ENCODE peak calls at places on chromosomes 5 and 9, in eight cellular contexts. C is CD4-positive, alpha-beta T cell; W is GM20000; H is endothelial cell of umbilical vein; E is lower leg skin; V is tibial nerve; U is epithelial cell of esophagus; Q is suprapubic skin. R is an unnamed sample.

GRCh38 chr5:140242099-140242498 is 60.8 kb downstream of the PFDN1 start:
- DNase-seq in C (no peak), W (no peak), H (no peak), E (no peak), V (no peak), U (no peak), Q (peak), R (no peak)

GRCh38 chr5:146877783-146878470 is 630 bp downstream of the PPP2R2B start:
- DNase-seq in C (peak), W (peak), H (no peak), E (no peak), V (no peak), U (peak), Q (no peak), R (no peak)

GRCh38 chr9:138115506-138115905 is 237.9 kb downstream of the CACNA1B start:
- DNase-seq in C (no peak), W (no peak), H (no peak), E (no peak), V (no peak), U (no peak), Q (no peak), R (no peak)

GRCh38 chr9:114282926-114283325 is 40.0 kb upstream of the ORM1 start:
- DNase-seq in C (no peak), W (no peak), H (no peak), E (no peak), V (no peak), U (peak), Q (peak), R (peak)

GRCh38 chr5:16508730-16509531 is 43.3 kb upstream of the ZNF622 start:
- DNase-seq in C (no peak), W (no peak), H (no peak), E (peak), V (no peak), U (peak), Q (no peak), R (no peak)

GRCh38 chr5:8598356-8598755 is 729.4 kb downstream of the MTRR start:
- DNase-seq in C (no peak), W (no peak), H (no peak), E (no peak), V (no peak), U (no peak), Q (no peak), R (no peak)

GRCh38 chr5:138305797-138306196 is 25.8 kb downstream of the CDC25C start:
- DNase-seq in C (no peak), W (no peak), H (no peak), E (peak), V (no peak), U (peak), Q (no peak), R (no peak)

GRCh38 chr5:78537821-78538220 is 110.8 kb downstream of the LHFPL2 start:
- DNase-seq in C (no peak), W (peak), H (peak), E (no peak), V (no peak), U (peak), Q (no peak), R (no peak)

GRCh38 chr9:137694962-137695875 is 76.4 kb downstream of the EHMT1 start:
- DNase-seq in C (no peak), W (peak), H (peak), E (no peak), V (no peak), U (no peak), Q (no peak), R (no peak)

GRCh38 chr5:157862183-157862851 is 3.4 kb upstream of the CLINT1 start:
- DNase-seq in C (no peak), W (no peak), H (no peak), E (no peak), V (no peak), U (no peak), Q (no peak), R (no peak)

GRCh38 chr5:135242021-135242480 is 157.0 kb downstream of the MACROH2A1 start:
- DNase-seq in C (no peak), W (no peak), H (peak), E (no peak), V (no peak), U (peak), Q (peak), R (no peak)

GRCh38 chr9:107190031-107190935 is 92.8 kb upstream of the RAD23B start:
- DNase-seq in C (no peak), W (no peak), H (peak), E (no peak), V (no peak), U (peak), Q (no peak), R (peak)

GRCh38 chr5:151663617-151664322 is 22.9 kb downstream of the SPARC start:
- DNase-seq in C (no peak), W (no peak), H (peak), E (peak), V (no peak), U (no peak), Q (no peak), R (no peak)

GRCh38 chr9:133144142-133144886 is 19.4 kb downstream of the GBGT1 start:
- DNase-seq in C (peak), W (peak), H (peak), E (no peak), V (no peak), U (peak), Q (peak), R (no peak)

GRCh38 chr5:133423618-133424282 is 188.6 kb downstream of the FSTL4 start:
- DNase-seq in C (peak), W (peak), H (peak), E (peak), V (peak), U (peak), Q (peak), R (no peak)

GRCh38 chr5:114789773-114790402 is 379.8 kb downstream of the TRIM36 start:
- DNase-seq in C (no peak), W (peak), H (no peak), E (no peak), V (no peak), U (peak), Q (no peak), R (no peak)

GRCh38 chr9:87579761-87580626 is 82.3 kb downstream of the DAPK1 start:
- DNase-seq in C (no peak), W (no peak), H (no peak), E (no peak), V (no peak), U (no peak), Q (no peak), R (no peak)

GRCh38 chr5:35919191-35919590 is 19.2 kb downstream of the CAPSL start:
- DNase-seq in C (no peak), W (no peak), H (no peak), E (no peak), V (no peak), U (peak), Q (no peak), R (peak)

GRCh38 chr9:124766815-124767554 is 4.1 kb downstream of the NR6A1 start:
- DNase-seq in C (no peak), W (no peak), H (no peak), E (no peak), V (no peak), U (no peak), Q (no peak), R (no peak)

GRCh38 chr9:32251539-32251938 is 132.9 kb upstream of the ACO1 start:
- DNase-seq in C (no peak), W (peak), H (peak), E (no peak), V (no peak), U (peak), Q (no peak), R (no peak)

GRCh38 chr9:100064872-100065581 is 33.8 kb downstream of the ERP44 start:
- DNase-seq in C (no peak), W (no peak), H (no peak), E (no peak), V (no peak), U (peak), Q (no peak), R (peak)

DNA sequence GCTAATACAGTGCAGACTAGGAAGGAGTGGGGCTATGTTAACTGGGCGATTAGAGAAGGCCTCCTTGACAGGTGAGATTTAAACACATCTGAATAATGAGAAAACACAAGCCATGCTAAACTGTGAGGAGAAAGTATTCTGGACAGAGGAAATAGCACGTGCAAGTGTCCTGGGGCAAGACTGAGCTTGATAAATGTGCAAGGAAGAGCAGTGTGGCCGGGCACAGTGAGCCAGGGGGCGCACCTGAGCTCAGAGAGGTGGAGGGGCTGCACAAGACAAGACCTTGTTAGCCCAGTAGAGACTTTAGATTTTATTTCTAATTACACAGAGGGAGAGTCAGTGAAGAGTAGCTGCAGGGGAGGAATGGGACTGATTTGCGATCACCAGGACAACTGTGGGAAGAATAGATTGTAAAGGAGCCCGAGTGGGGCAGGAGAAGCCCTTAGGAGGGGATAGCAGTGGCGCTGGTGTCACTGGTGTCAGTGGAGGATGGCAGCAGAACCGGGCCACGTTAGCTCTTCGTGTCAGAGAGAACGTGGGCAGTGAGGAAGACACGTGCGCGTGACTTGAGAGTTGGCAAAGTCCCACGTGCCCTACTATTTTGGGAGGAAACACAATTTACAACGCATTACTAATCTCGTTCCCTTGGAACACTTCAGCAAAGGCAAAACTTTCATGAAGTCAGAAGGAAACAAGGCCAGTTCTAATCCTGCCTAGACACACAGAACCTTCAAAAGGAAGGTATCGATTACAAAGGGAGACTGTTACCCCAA is 17.9 kb upstream of the C5orf47 start:
- DNase-seq in C (no peak), W (no peak), H (no peak), E (no peak), V (no peak), U (no peak), Q (no peak), R (no peak)
- TF ChIP-seq CTCF in C (no peak), W (no peak), H (no peak), E (no peak), V (no peak), U (no peak), Q (no peak), R (no peak)

GRCh38 chr5:147935032-147935431 is 28.7 kb upstream of the C5orf46 start:
- DNase-seq in C (no peak), W (no peak), H (peak), E (no peak), V (no peak), U (peak), Q (no peak), R (peak)
- TF ChIP-seq CTCF in C (no peak), W (no peak), H (peak), E (no peak), V (peak), U (peak), Q (peak), R (peak)

GRCh38 chr5:96256795-96257470 is 176.1 kb downstream of the PCSK1 start:
- DNase-seq in C (no peak), W (peak), H (peak), E (no peak), V (no peak), U (peak), Q (peak), R (no peak)
- TF ChIP-seq CTCF in C (no peak), W (peak), H (no peak), E (no peak), V (no peak), U (no peak), Q (no peak), R (peak)

DNA sequence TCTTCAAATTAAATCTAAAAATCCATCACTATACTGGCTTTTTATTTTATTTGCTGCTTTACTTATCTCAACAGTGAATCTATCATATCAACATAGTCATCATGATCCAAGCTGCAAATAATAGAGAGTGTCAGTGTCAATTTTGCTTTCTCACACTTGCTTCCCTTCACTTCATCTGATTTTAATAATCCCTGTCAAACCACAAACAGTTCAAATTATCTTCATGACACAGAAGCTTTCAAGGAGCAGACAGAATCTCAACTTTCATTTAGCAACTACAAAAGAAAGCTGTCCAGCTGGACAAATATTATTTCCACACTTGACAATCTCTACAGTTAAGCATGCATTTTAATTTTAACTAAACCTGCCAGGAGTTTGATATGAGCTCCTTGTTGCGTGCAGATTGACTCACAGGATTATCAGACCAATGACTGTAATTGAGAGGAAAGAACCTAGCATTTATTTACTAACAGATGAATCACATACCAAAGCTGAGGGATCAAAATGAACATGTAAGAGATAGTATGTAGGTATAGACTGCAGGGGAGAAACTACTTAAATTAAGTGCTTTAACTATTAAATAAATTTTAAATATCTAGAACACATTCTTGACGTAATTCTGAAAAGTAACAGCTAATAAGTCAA is 56.0 kb downstream of the KIAA0825 start:
- DNase-seq in C (no peak), W (no peak), H (no peak), E (no peak), V (no peak), U (peak), Q (no peak), R (no peak)
- TF ChIP-seq CTCF in C (no peak), W (no peak), H (no peak), E (no peak), V (no peak), U (no peak), Q (no peak), R (no peak)